ENCODE peak calls at places on chromosomes 13 and 19, in seven cellular contexts. N, A, Y, F, I, W and V are unnamed samples.

GRCh38 chr19:3494559-3494958 is 5.9 kb downstream of the DOHH start:
- DNase-seq in N (no peak), A (no peak), Y (no peak), F (no peak), I (no peak), W (no peak), V (no peak)

GRCh38 chr19:2324220-2324948 is 4.0 kb downstream of the LSM7 start:
- DNase-seq in N (no peak), A (no peak), Y (no peak), F (no peak), I (no peak), W (no peak), V (no peak)

GRCh38 chr19:35963514-35963913 is 27.3 kb downstream of the LRFN3 start:
- DNase-seq in N (no peak), A (no peak), Y (peak), F (no peak), I (peak), W (no peak), V (peak)

GRCh38 chr13:108463365-108463764 is 166.0 kb upstream of the MYO16 start:
- DNase-seq in N (no peak), A (no peak), Y (peak), F (no peak), I (no peak), W (no peak), V (no peak)

GRCh38 chr19:8487137-8487851 is 15.1 kb downstream of the PRAM1 start:
- DNase-seq in N (no peak), A (peak), Y (no peak), F (no peak), I (no peak), W (no peak), V (no peak)

GRCh38 chr19:29662604-29663404 is 2.5 kb upstream of the PLEKHF1 start:
- DNase-seq in N (peak), A (no peak), Y (peak), F (peak), I (no peak), W (peak), V (no peak)

GRCh38 chr19:5966215-5966614 is 11.7 kb downstream of the RANBP3 start:
- DNase-seq in N (no peak), A (no peak), Y (peak), F (no peak), I (no peak), W (no peak), V (no peak)

GRCh38 chr13:58960909-58961308 is 1202.8 kb downstream of the DIAPH3 start:
- DNase-seq in N (no peak), A (peak), Y (peak), F (no peak), I (no peak), W (no peak), V (no peak)

GRCh38 chr19:11142528-11143171 is 12.9 kb downstream of the SPC24 start:
- DNase-seq in N (peak), A (no peak), Y (peak), F (peak), I (no peak), W (peak), V (peak)

GRCh38 chr19:39372047-39372802 is 18.7 kb downstream of the PAF1 start:
- DNase-seq in N (peak), A (no peak), Y (peak), F (peak), I (no peak), W (peak), V (no peak)

GRCh38 chr19:1481893-1482360 is 2.9 kb upstream of the C19orf25 start:
- DNase-seq in N (peak), A (no peak), Y (no peak), F (no peak), I (no peak), W (no peak), V (no peak)

GRCh38 chr19:47445527-47445926 is 26.2 kb downstream of the SLC8A2 start:
- DNase-seq in N (no peak), A (no peak), Y (no peak), F (no peak), I (no peak), W (no peak), V (no peak)

GRCh38 chr13:110520431-110521295 is 40.9 kb downstream of the RAB20 start:
- DNase-seq in N (peak), A (no peak), Y (peak), F (peak), I (no peak), W (peak), V (no peak)

GRCh38 chr19:33429891-33430673 is 56.6 kb downstream of the CEBPG start:
- DNase-seq in N (peak), A (no peak), Y (no peak), F (no peak), I (no peak), W (no peak), V (no peak)

GRCh38 chr13:50592412-50593145 is 250.9 kb downstream of the DLEU7 start:
- DNase-seq in N (no peak), A (no peak), Y (no peak), F (no peak), I (no peak), W (no peak), V (no peak)

GRCh38 chr19:7874857-7875393 is 735 bp upstream of the PRR36 start:
- DNase-seq in N (no peak), A (no peak), Y (no peak), F (no peak), I (no peak), W (no peak), V (no peak)

GRCh38 chr19:3061214-3062161 is 807 bp downstream of the TLE5 start:
- DNase-seq in N (no peak), A (peak), Y (peak), F (no peak), I (no peak), W (peak), V (no peak)

GRCh38 chr13:99416411-99417121 is 84.7 kb upstream of the TM9SF2 start:
- DNase-seq in N (peak), A (no peak), Y (no peak), F (no peak), I (no peak), W (no peak), V (no peak)

GRCh38 chr13:42380420-42381164 is 108.6 kb downstream of the AKAP11 start:
- DNase-seq in N (no peak), A (peak), Y (no peak), F (no peak), I (no peak), W (no peak), V (no peak)

GRCh38 chr19:4910594-4911273 is 1.4 kb downstream of the UHRF1 start:
- DNase-seq in N (no peak), A (no peak), Y (no peak), F (no peak), I (peak), W (peak), V (peak)

GRCh38 chr13:114130708-114131580 is 1.5 kb downstream of the RASA3 start:
- DNase-seq in N (no peak), A (peak), Y (peak), F (peak), I (no peak), W (peak), V (peak)

GRCh38 chr13:29767006-29767405 is 83.4 kb downstream of the UBL3 start:
- DNase-seq in N (no peak), A (no peak), Y (no peak), F (no peak), I (no peak), W (no peak), V (no peak)

GRCh38 chr19:917323-918151 is at the start of gene KISS1R:
- DNase-seq in N (no peak), A (peak), Y (peak), F (no peak), I (peak), W (no peak), V (peak)

GRCh38 chr13:79485014-79485441 is 4.1 kb downstream of the NDFIP2 start:
- DNase-seq in N (no peak), A (no peak), Y (peak), F (no peak), I (no peak), W (peak), V (no peak)

GRCh38 chr19:42135836-42136235 is 3.6 kb upstream of the POU2F2 start:
- DNase-seq in N (no peak), A (no peak), Y (no peak), F (no peak), I (no peak), W (no peak), V (no peak)

GRCh38 chr13:45975337-45975736 is 77.2 kb downstream of the ZC3H13 start:
- DNase-seq in N (no peak), A (no peak), Y (no peak), F (no peak), I (no peak), W (no peak), V (no peak)

GRCh38 chr13:84834201-84834600 is 951.9 kb upstream of the SLITRK1 start:
- DNase-seq in N (no peak), A (no peak), Y (no peak), F (no peak), I (no peak), W (no peak), V (no peak)

GRCh38 chr13:84831666-84832657 is 949.7 kb upstream of the SLITRK1 start:
- DNase-seq in N (no peak), A (no peak), Y (no peak), F (no peak), I (no peak), W (no peak), V (no peak)
- TF ChIP-seq CTCF in N (no peak), A (no peak), Y (no peak), F (no peak), I (no peak), W (no peak), V (no peak)

GRCh38 chr13:87998081-87998480 is 326.9 kb downstream of the SLITRK5 start:
- DNase-seq in N (no peak), A (no peak), Y (no peak), F (no peak), I (no peak), W (no peak), V (no peak)

GRCh38 chr13:87999791-88000190 is 328.6 kb downstream of the SLITRK5 start:
- DNase-seq in N (no peak), A (no peak), Y (no peak), F (no peak), I (no peak), W (no peak), V (no peak)

GRCh38 chr13:88000239-88000638 is 329.1 kb downstream of the SLITRK5 start:
- DNase-seq in N (no peak), A (no peak), Y (no peak), F (no peak), I (no peak), W (no peak), V (no peak)

GRCh38 chr13:88000787-88001186 is 329.6 kb downstream of the SLITRK5 start:
- DNase-seq in N (no peak), A (no peak), Y (no peak), F (no peak), I (no peak), W (no peak), V (no peak)

DNA sequence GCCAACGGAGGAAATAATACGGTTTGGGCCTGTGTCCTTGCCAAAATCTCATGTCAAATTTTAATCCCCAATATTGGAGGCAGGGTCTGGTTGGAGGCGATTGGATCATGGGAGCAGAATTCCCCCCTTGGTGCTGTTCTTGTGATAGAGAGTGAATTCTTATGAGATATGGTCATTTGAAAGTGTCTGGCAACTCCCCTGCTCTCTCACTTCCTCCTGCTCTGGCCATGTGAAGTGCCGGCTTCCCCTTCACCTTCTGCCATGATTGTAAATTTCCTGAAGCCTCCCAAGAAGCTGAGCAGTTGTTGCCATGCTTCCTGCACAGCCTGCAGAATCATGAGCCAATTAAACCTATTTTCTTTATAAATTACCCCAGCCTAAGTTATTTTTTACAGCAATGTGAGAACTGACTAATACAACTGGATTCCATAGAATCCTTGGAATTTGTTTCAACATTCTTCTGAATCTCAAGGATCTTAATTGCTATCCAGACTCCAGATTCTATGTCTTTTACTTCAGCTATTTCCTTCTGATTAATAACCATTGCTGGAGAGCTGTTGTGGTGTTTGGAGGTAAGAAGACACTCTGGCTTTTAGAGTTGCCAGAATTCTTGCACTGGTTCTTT is 328.1 kb downstream of the SLITRK5 start:
- DNase-seq in N (no peak), A (no peak), Y (no peak), F (no peak), I (no peak), W (no peak), V (no peak)
- TF ChIP-seq CTCF in N (no peak), A (no peak), Y (no peak), F (no peak), I (no peak), W (no peak), V (no peak)

DNA sequence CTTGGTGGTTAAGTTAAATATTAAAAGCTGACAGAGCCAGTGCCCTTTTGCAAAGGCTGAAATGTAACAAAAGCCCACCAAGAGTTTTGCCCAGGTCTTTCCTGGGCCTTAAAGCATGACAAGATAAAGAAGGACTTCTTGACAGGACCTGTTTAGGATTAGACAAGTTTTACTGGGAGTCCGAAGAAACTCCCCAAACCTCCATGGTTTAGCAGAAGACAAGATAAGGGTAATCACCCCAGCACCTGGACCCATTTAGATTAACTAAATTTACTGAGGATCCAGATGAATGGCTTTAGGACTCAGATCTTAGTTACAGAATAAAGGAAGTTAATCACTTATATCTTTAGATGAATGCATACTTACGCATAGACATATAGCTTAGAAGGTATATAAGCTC is 14.8 kb upstream of the UFM1 start:
- DNase-seq in N (no peak), A (no peak), Y (no peak), F (no peak), I (no peak), W (no peak), V (no peak)
- TF ChIP-seq CTCF in N (no peak), A (no peak), Y (no peak), F (no peak), I (no peak), W (no peak), V (no peak)

GRCh38 chr13:32415019-32415418 is 12.9 kb downstream of the N4BP2L1 start:
- DNase-seq in N (no peak), A (no peak), Y (no peak), F (no peak), I (no peak), W (peak), V (no peak)
- TF ChIP-seq CTCF in N (no peak), A (peak), Y (peak), F (peak), I (peak), W (peak), V (peak)

DNA sequence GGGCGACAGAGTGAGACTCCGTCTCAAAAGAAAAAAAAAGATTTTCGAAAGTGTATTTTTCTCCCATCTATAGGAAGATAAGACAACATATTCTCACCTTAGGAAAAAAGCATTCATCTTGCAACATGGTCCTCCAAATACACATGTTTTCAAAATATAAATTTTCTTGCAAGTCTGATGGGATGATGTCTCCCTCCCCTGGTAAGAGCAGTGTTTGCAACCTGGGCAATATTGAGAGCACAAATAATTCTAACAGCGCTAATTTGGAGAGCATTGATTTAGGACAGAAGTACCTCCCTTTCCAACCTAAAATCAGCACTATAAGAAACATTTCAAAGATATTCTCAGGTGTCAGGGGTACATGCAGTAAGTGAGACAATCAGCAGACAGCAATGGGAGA is 61.0 kb upstream of the SHISA2 start:
- DNase-seq in N (no peak), A (no peak), Y (no peak), F (no peak), I (no peak), W (no peak), V (no peak)
- TF ChIP-seq CTCF in N (no peak), A (no peak), Y (peak), F (no peak), I (peak), W (no peak), V (peak)

GRCh38 chr19:43592800-43593350 is 3.1 kb downstream of the IRGQ start:
- DNase-seq in N (no peak), A (no peak), Y (no peak), F (no peak), I (no peak), W (no peak), V (no peak)

GRCh38 chr19:43586346-43586745 is 9.6 kb downstream of the IRGQ start:
- DNase-seq in N (no peak), A (no peak), Y (no peak), F (no peak), I (no peak), W (no peak), V (no peak)

GRCh38 chr19:43589277-43589676 is 6.7 kb downstream of the IRGQ start:
- DNase-seq in N (no peak), A (no peak), Y (no peak), F (no peak), I (no peak), W (no peak), V (no peak)

GRCh38 chr19:43591904-43592772 is 3.8 kb downstream of the IRGQ start:
- DNase-seq in N (no peak), A (no peak), Y (no peak), F (no peak), I (no peak), W (no peak), V (no peak)

DNA sequence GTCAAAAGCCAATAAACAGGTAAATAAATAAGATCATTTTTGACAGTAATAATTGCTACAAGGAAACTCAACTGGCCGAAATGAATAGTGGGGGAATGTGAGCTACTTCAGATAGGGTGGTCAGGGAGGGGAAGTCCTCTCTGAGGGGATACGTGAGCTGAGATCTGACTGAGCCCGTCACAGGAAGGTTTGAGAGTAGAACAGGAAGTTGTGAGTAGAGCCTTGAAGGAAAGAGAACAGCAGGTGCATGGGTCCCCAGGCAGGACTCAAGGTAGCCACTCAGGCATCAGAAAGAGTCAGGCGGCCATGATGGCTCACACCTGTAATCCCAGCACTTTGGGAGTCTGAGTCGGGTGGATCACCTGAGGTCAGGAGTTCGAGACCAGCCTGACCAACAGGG is 6.3 kb downstream of the IRGQ start:
- DNase-seq in N (no peak), A (no peak), Y (no peak), F (no peak), I (no peak), W (no peak), V (no peak)
- TF ChIP-seq CTCF in N (no peak), A (no peak), Y (no peak), F (no peak), I (no peak), W (no peak), V (no peak)